ENCODE peak calls at places on chromosomes 5 and 9, in four cellular contexts. C is HepG2, K is K562, B is GM12878. V is an unnamed sample.

GRCh38 chr5:36173426-36173825 is 21.5 kb downstream of the SKP2 start:
- DNase-seq in K (no peak), B (no peak), C (no peak), V (no peak)

GRCh38 chr9:98906273-98907040 is 37.2 kb upstream of the COL15A1 start:
- DNase-seq in C (no peak), B (no peak), K (peak; percentile 84), V (no peak)

GRCh38 chr9:136268318-136268717 is 22.7 kb upstream of the QSOX2 start:
- DNase-seq in K (peak; percentile 50), C (peak; percentile 23), B (no peak), V (peak; percentile 49)

GRCh38 chr5:159310492-159310891 is 19.8 kb downstream of the IL12B start:
- DNase-seq in C (no peak), B (no peak), K (peak; percentile 15), V (peak; percentile 70)

GRCh38 chr5:144093400-144093799 is 77.1 kb downstream of the YIPF5 start:
- DNase-seq in C (no peak), B (no peak), K (no peak), V (no peak)

GRCh38 chr9:115305543-115305942 is 187.6 kb upstream of the TNC start:
- DNase-seq in B (no peak), C (no peak), K (no peak), V (no peak)

GRCh38 chr5:131381792-131382191 is 117.9 kb downstream of the CDC42SE2 start:
- DNase-seq in C (no peak), K (no peak), B (peak; percentile 71), V (no peak)

GRCh38 chr5:59587489-59588337 is 305.8 kb downstream of the PDE4D start:
- DNase-seq in C (no peak), B (no peak), K (no peak), V (peak; percentile 86)

GRCh38 chr9:127862075-127863011 is 7.9 kb upstream of the ENG start:
- DNase-seq in K (peak; percentile 93), C (no peak), B (no peak), V (no peak)

GRCh38 chr5:1800470-1801060 is 642 bp upstream of the NDUFS6 start:
- DNase-seq in B (no peak), K (no peak), C (peak; percentile 25), V (no peak)

GRCh38 chr9:127388037-127388855 is 8.7 kb upstream of the SLC2A8 start:
- DNase-seq in B (peak; percentile 79), K (peak; percentile 18), C (peak; percentile 96), V (no peak)

GRCh38 chr9:109411818-109412352 is 86.2 kb downstream of the PTPN3 start:
- DNase-seq in C (no peak), B (peak; percentile 75), K (peak; percentile 12), V (no peak)

GRCh38 chr5:125317546-125317995 is 571.1 kb upstream of the ZNF608 start:
- DNase-seq in K (no peak), C (no peak), B (no peak), V (no peak)

GRCh38 chr5:72558383-72558782 is 51.2 kb upstream of the ZNF366 start:
- DNase-seq in C (no peak), B (no peak), K (no peak), V (no peak)

GRCh38 chr9:33403941-33404781 is 1.8 kb upstream of the AQP7 start:
- DNase-seq in B (no peak), K (no peak), C (no peak), V (no peak)

GRCh38 chr9:12658531-12659209 is 34.5 kb upstream of the TYRP1 start:
- DNase-seq in B (no peak), K (no peak), C (no peak), V (no peak)

GRCh38 chr5:178106556-178107239 is 6.6 kb upstream of the N4BP3 start:
- DNase-seq in K (no peak), C (no peak), B (no peak), V (no peak)

GRCh38 chr5:100900142-100900795 is 2.8 kb downstream of the ST8SIA4 start:
- DNase-seq in C (no peak), B (no peak), K (peak; percentile 16), V (peak; percentile 33)

GRCh38 chr5:173454381-173454763 is 126.2 kb upstream of the STC2 start:
- DNase-seq in C (peak; percentile 39), K (peak; percentile 20), B (no peak), V (no peak)

GRCh38 chr9:19232830-19233194 is 2.3 kb downstream of the DENND4C start:
- DNase-seq in C (no peak), K (peak; percentile 7), B (peak; percentile 46), V (no peak)

GRCh38 chr5:149594206-149594895 is 13.1 kb downstream of the ARHGEF37 start:
- DNase-seq in C (no peak), B (no peak), K (no peak), V (no peak)

GRCh38 chr5:155728146-155728856 is 598.7 kb upstream of the SGCD start:
- DNase-seq in B (no peak), C (no peak), K (no peak), V (peak; percentile 68)

GRCh38 chr5:63145167-63145566 is 566.5 kb downstream of the LRRC70 start:
- DNase-seq in C (no peak), K (no peak), B (no peak), V (no peak)

GRCh38 chr5:35971186-35971877 is 19.9 kb downstream of the UGT3A1 start:
- DNase-seq in B (no peak), K (no peak), C (no peak), V (no peak)

GRCh38 chr9:94922098-94922607 is 195.7 kb downstream of the AOPEP start:
- DNase-seq in C (peak; percentile 91), K (no peak), B (no peak), V (no peak)

GRCh38 chr5:102986074-102986473 is 133.9 kb downstream of the GIN1 start:
- DNase-seq in C (no peak), B (no peak), K (no peak), V (no peak)

GRCh38 chr5:11912-12311 is 80.1 kb upstream of the PLEKHG4B start:
- DNase-seq in K (no peak), C (no peak), B (no peak), V (no peak)

GRCh38 chr9:127397722-127398647 is 1.0 kb downstream of the SLC2A8 start:
- DNase-seq in K (peak; percentile 50), B (no peak), C (peak; percentile 36), V (peak; percentile 52)

GRCh38 chr9:96618209-96619108 is 1.2 kb downstream of the CDC14B start:
- DNase-seq in C (peak; percentile 42), B (no peak), K (no peak), V (peak; percentile 25)

GRCh38 chr9:123761905-123762605 is 167.9 kb downstream of the DENND1A start:
- DNase-seq in C (peak; percentile 66), K (no peak), B (no peak), V (no peak)

DNA sequence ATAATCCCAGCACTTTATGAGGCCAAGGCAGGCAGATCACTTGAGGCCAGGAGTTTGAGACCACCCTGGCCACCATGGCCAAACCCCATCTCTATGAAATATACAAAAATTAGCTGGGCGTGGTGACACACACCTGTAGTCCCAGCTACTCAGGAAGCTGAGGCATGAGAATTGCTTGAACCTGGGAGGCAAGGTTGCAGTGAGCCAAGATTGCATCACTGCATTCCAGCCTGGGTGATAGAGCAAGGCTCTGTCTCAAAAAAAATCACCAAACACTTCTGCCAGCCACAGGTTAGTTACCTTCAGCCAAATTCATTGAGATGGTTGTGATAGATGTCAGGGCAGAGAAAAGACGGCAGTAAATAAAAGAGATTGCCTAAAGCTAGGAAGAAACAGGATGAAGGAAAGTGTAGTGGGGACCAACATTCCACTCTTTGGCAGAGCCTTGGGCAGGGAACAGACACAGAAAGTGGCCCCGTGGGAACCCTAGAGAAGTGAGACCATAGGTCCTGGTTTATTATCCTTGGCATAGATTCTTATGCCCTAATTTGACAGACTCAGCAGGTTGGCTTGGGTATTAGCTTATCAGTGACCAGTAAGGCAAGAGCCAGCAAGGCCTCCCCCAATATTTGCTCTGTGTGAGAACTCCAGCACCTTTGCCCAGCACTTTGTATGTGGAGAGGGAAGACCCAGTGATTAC is 5.5 kb upstream of the CEP120 start:
- DNase-seq in C (peak; percentile 11), K (no peak), B (no peak), V (no peak)
- TF ChIP-seq CREM in C (no peak), K (no peak), B (no peak), V (no peak)

GRCh38 chr9:79292731-79293280 is 279.0 kb upstream of the TLE4 start:
- DNase-seq in K (no peak), C (no peak), B (no peak), V (no peak)
- TF ChIP-seq CTCF in K (no peak), C (no peak), B (no peak), V (no peak)

GRCh38 chr5:135156337-135156714 is 122.3 kb upstream of the PITX1 start:
- DNase-seq in K (no peak), B (no peak), C (no peak), V (no peak)

GRCh38 chr5:135157421-135158314 is 123.6 kb upstream of the PITX1 start:
- DNase-seq in C (peak; percentile 93), K (peak; percentile 51), B (no peak), V (no peak)

GRCh38 chr5:135155616-135156214 is 121.7 kb upstream of the PITX1 start:
- DNase-seq in C (no peak), K (no peak), B (no peak), V (no peak)

GRCh38 chr5:135158315-135158697 is 124.3 kb upstream of the PITX1 start:
- DNase-seq in C (no peak), K (no peak), B (no peak), V (no peak)

GRCh38 chr5:135156715-135157404 is 122.8 kb upstream of the PITX1 start:
- DNase-seq in B (no peak), C (peak; percentile 98), K (no peak), V (no peak)
- TF ChIP-seq CREM in B (no peak), C (peak; percentile 75), K (no peak), V (no peak)

GRCh38 chr5:10740384-10740783 is 20.6 kb downstream of the DAP start:
- DNase-seq in B (no peak), K (no peak), C (no peak), V (no peak)

GRCh38 chr5:10737880-10738279 is 23.2 kb downstream of the DAP start:
- DNase-seq in K (no peak), B (no peak), C (no peak), V (no peak)

GRCh38 chr5:10744681-10745080 is 16.4 kb downstream of the DAP start:
- DNase-seq in K (no peak), B (no peak), C (no peak), V (no peak)

GRCh38 chr5:10745133-10745532 is 15.9 kb downstream of the DAP start:
- DNase-seq in C (no peak), K (no peak), B (no peak), V (no peak)

DNA sequence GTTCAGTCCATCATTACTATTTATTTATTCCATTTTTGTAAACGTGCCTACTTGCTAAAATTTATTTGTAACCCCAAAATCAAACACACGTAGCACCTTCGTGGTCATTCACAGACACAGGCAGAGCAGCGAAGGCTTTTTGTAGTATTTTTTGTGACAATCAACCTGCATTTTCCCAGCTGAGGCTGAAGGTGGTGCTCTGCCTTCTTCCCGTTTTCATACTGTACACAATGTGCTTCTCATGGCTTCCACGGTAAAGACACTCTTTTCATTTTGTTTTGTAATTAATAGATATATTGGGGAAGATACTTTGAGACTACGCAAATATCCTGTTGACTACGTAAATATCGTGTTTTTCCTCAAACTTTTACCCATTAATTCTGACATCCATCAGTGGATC is 19.4 kb downstream of the DAP start:
- DNase-seq in C (no peak), K (no peak), B (no peak), V (no peak)
- TF ChIP-seq CTCF in C (peak; percentile 32), K (no peak), B (no peak), V (no peak)

V was measured in WTC11.